ENCODE peak calls at places on chromosomes 6 and 20, in nine cellular contexts. C is psoas muscle; S is right lobe of liver; F is activated CD4-positive, alpha-beta T cell treated with anti-CD3 and anti-CD28 coated beads, Interleukin-2, amount 50 U/mL, for 4 hours; K is WTC11; O is PC-3; G is T-helper 17 cell; Q is GM13976; L is upper lobe of right lung. J is an unnamed sample.

GRCh38 chr6:72286911-72287311 is 335.0 kb upstream of the KCNQ5 start:
- DNase-seq in C (no peak), S (no peak), F (no peak), K (no peak), O (peak), G (no peak), Q (no peak), L (no peak), J (no peak)

GRCh38 chr20:4490595-4491280 is 231.0 kb upstream of the PRND start:
- DNase-seq in C (no peak), S (no peak), F (no peak), K (no peak), O (peak), G (no peak), Q (no peak), L (no peak), J (no peak)

GRCh38 chr6:75735491-75736186 is 13.4 kb upstream of the MYO6 start:
- DNase-seq in C (no peak), S (no peak), F (no peak), K (no peak), O (peak), G (no peak), Q (peak), L (no peak), J (no peak)

GRCh38 chr20:58550661-58551060 is 35.5 kb upstream of the APCDD1L start:
- DNase-seq in C (no peak), S (no peak), F (no peak), K (no peak), O (no peak), G (no peak), Q (no peak), L (no peak), J (no peak)

GRCh38 chr20:61927826-61928541 is 137.7 kb downstream of the TAF4 start:
- DNase-seq in C (no peak), S (no peak), F (no peak), K (no peak), O (no peak), G (no peak), Q (no peak), L (peak), J (no peak)

GRCh38 chr20:17775600-17775999 is 75.8 kb downstream of the BANF2 start:
- DNase-seq in C (no peak), S (no peak), F (no peak), K (no peak), O (no peak), G (no peak), Q (no peak), L (no peak), J (no peak)

GRCh38 chr20:37380864-37381579 is 35.1 kb downstream of the SRC start:
- DNase-seq in C (no peak), S (peak), F (no peak), K (no peak), O (no peak), G (no peak), Q (no peak), L (no peak), J (peak)

GRCh38 chr6:131129657-131130545 is 5.4 kb upstream of the AKAP7 start:
- DNase-seq in C (no peak), S (no peak), F (no peak), K (no peak), O (peak), G (no peak), Q (no peak), L (no peak), J (no peak)

GRCh38 chr20:49691818-49692568 is 21.7 kb downstream of the B4GALT5 start:
- DNase-seq in C (no peak), S (no peak), F (no peak), K (no peak), O (no peak), G (no peak), Q (no peak), L (no peak), J (no peak)

GRCh38 chr6:80523531-80523970 is 417.1 kb downstream of the BCKDHB start:
- DNase-seq in C (peak), S (no peak), F (no peak), K (peak), O (no peak), G (no peak), Q (no peak), L (no peak), J (no peak)

GRCh38 chr20:22333885-22334545 is 250.4 kb downstream of the FOXA2 start:
- DNase-seq in C (peak), S (peak), F (no peak), K (peak), O (peak), G (no peak), Q (peak), L (peak), J (peak)

GRCh38 chr6:121510568-121511177 is 75.2 kb downstream of the GJA1 start:
- DNase-seq in C (no peak), S (no peak), F (no peak), K (no peak), O (peak), G (no peak), Q (no peak), L (no peak), J (no peak)

GRCh38 chr6:117550618-117551242 is 51.6 kb downstream of the GOPC start:
- DNase-seq in C (no peak), S (no peak), F (no peak), K (no peak), O (no peak), G (no peak), Q (no peak), L (no peak), J (no peak)

GRCh38 chr20:29741594-29741893 is 1515.9 kb upstream of the DEFB115 start:
- DNase-seq in C (no peak), S (no peak), F (no peak), K (no peak), O (no peak), G (no peak), Q (no peak), L (no peak), J (no peak)

GRCh38 chr20:40945754-40946451 is 82.7 kb upstream of the TOP1 start:
- DNase-seq in C (peak), S (peak), F (no peak), K (peak), O (peak), G (no peak), Q (peak), L (no peak), J (peak)

GRCh38 chr20:49228676-49229075 is 9.5 kb downstream of the DDX27 start:
- DNase-seq in C (no peak), S (no peak), F (no peak), K (no peak), O (no peak), G (no peak), Q (no peak), L (no peak), J (no peak)

GRCh38 chr6:79494841-79495240 is 42.4 kb downstream of the LCA5 start:
- DNase-seq in C (no peak), S (no peak), F (no peak), K (peak), O (no peak), G (no peak), Q (no peak), L (peak), J (no peak)

GRCh38 chr6:64622944-64623343 is 987.3 kb downstream of the PHF3 start:
- DNase-seq in C (no peak), S (no peak), F (no peak), K (no peak), O (no peak), G (no peak), Q (no peak), L (no peak), J (no peak)

GRCh38 chr6:123091091-123091895 is 95.3 kb downstream of the CLVS2 start:
- DNase-seq in C (peak), S (no peak), F (no peak), K (no peak), O (peak), G (no peak), Q (no peak), L (no peak), J (no peak)

GRCh38 chr6:30615219-30615957 is 1.7 kb downstream of the PPP1R10 start:
- DNase-seq in C (no peak), S (no peak), F (no peak), K (no peak), O (peak), G (peak), Q (no peak), L (no peak), J (no peak)

GRCh38 chr20:40678286-40678835 is 10.7 kb downstream of the MAFB start:
- DNase-seq in C (no peak), S (no peak), F (no peak), K (no peak), O (no peak), G (no peak), Q (no peak), L (no peak), J (no peak)

GRCh38 chr6:16742116-16742515 is 19.1 kb downstream of the ATXN1 start:
- DNase-seq in C (no peak), S (no peak), F (no peak), K (no peak), O (no peak), G (no peak), Q (no peak), L (no peak), J (no peak)

J was measured in ovary.